ENCODE peak calls at places on chromosomes 13 and 19, in six cellular contexts. W is upper lobe of left lung, N is K562, K is GM12878, S is HepG2, Q is A549. A is an unnamed sample.

GRCh38 chr13:21966014-21966413 is 295.1 kb downstream of the FGF9 start:
- ATAC-seq in Q (no peak), W (no peak), N (no peak), K (no peak), S (no peak), A (no peak)

GRCh38 chr13:68390987-68391386 is 1160.9 kb upstream of the PCDH9 start:
- ATAC-seq in Q (no peak), S (no peak), N (no peak), K (no peak), W (no peak), A (no peak)

GRCh38 chr13:96200810-96201209 is 110.9 kb downstream of the HS6ST3 start:
- ATAC-seq in K (no peak), S (no peak), N (no peak), Q (no peak), W (no peak), A (no peak)

GRCh38 chr13:23867027-23867491 is 22.1 kb downstream of the MIPEP start:
- ATAC-seq in Q (peak), K (no peak), N (peak), W (peak), S (no peak), A (no peak)

GRCh38 chr13:21176982-21177284 is 475 bp downstream of the MRPL57 start:
- ATAC-seq in S (peak), K (peak), Q (peak), N (peak), W (peak), A (no peak)

GRCh38 chr19:15869109-15869555 is 28.7 kb downstream of the CYP4F2 start:
- ATAC-seq in W (peak), N (peak), S (peak), K (peak), Q (peak), A (peak)

GRCh38 chr13:41533266-41533665 is 75.9 kb downstream of the RGCC start:
- ATAC-seq in Q (no peak), S (peak), N (no peak), K (no peak), W (peak), A (peak)

GRCh38 chr13:25846227-25846984 is 205.4 kb downstream of the SHISA2 start:
- ATAC-seq in K (no peak), Q (no peak), N (no peak), W (no peak), S (no peak), A (peak)

GRCh38 chr13:71087006-71087405 is 780.0 kb downstream of the DACH1 start:
- ATAC-seq in W (no peak), S (no peak), Q (no peak), N (no peak), K (no peak), A (no peak)

GRCh38 chr19:54156490-54156889 is 3.0 kb downstream of the LENG1 start:
- ATAC-seq in N (no peak), Q (no peak), W (no peak), K (no peak), S (no peak), A (no peak)

GRCh38 chr19:43624933-43625332 is 5.5 kb upstream of the ZNF428 start:
- ATAC-seq in S (no peak), W (peak), N (peak), Q (no peak), K (peak), A (no peak)

GRCh38 chr13:24127116-24127631 is 33.3 kb upstream of the SPATA13 start:
- ATAC-seq in W (no peak), N (no peak), S (peak), Q (peak), K (peak), A (no peak)

GRCh38 chr19:821976-822773 is 420 bp upstream of the PLPPR3 start:
- ATAC-seq in W (no peak), Q (peak), N (peak), K (no peak), S (no peak), A (no peak)

GRCh38 chr19:35090795-35091214 is 24.8 kb upstream of the FXYD3 start:
- ATAC-seq in N (peak), K (no peak), Q (peak), S (peak), W (peak), A (no peak)

GRCh38 chr13:64938660-64939059 is 2291.5 kb downstream of the PCDH9 start:
- ATAC-seq in K (peak), Q (no peak), N (no peak), S (no peak), W (no peak), A (no peak)

GRCh38 chr13:85512421-85512820 is 286.8 kb downstream of the SLITRK6 start:
- ATAC-seq in W (no peak), S (no peak), N (no peak), K (no peak), Q (no peak), A (no peak)

GRCh38 chr13:27988520-27988919 is at the start of gene URAD:
- ATAC-seq in N (no peak), W (no peak), K (no peak), Q (no peak), S (no peak), A (no peak)

GRCh38 chr19:21910318-21910717 is 74.3 kb upstream of the ZNF43 start:
- ATAC-seq in W (no peak), K (no peak), Q (no peak), S (no peak), N (no peak), A (no peak)

GRCh38 chr19:5296457-5297271 is 43.9 kb downstream of the PTPRS start:
- ATAC-seq in N (no peak), S (no peak), Q (no peak), K (no peak), W (no peak), A (no peak)

GRCh38 chr19:5297272-5297669 is 43.3 kb downstream of the PTPRS start:
- ATAC-seq in Q (no peak), N (no peak), W (no peak), S (no peak), K (no peak), A (no peak)

GRCh38 chr19:5293607-5294089 is 47.0 kb downstream of the PTPRS start:
- ATAC-seq in Q (no peak), S (no peak), W (peak), N (no peak), K (peak), A (peak)

GRCh38 chr19:5294403-5295160 is 46.0 kb downstream of the PTPRS start:
- ATAC-seq in S (no peak), Q (no peak), K (no peak), N (no peak), W (no peak), A (no peak)

DNA sequence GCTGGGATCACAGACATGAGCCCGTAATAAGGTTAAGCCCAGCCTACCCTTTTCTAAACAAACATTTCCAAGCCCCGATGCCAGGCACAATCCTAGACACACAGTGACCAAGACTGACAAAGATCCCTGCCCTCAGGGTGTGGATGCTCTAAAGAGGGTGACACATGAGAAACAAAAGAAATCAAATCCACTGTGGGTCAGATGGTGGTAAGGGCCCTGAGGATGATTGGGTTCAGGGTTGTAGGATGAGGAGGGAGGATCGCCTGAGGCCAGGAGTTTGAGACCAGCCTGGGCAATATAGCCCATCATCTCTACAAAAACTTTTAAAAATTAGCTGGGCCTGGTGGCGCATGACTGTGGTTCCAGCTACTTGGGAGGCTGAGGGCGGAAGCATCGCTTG is 44.6 kb downstream of the PTPRS start:
- ATAC-seq in Q (no peak), S (no peak), K (no peak), W (no peak), N (no peak), A (no peak)
- H3K27ac ChIP-seq in Q (no peak), S (no peak), K (no peak), W (no peak), N (no peak), A (no peak)

GRCh38 chr19:45794627-45795026 is 2.0 kb upstream of the DMWD start:
- ATAC-seq in W (no peak), K (no peak), S (no peak), N (no peak), Q (no peak), A (no peak)

GRCh38 chr19:45790942-45791341 is 1.7 kb downstream of the DMWD start:
- ATAC-seq in N (no peak), W (no peak), K (peak), S (no peak), Q (no peak), A (no peak)

GRCh38 chr19:45791744-45792481 is 732 bp downstream of the DMWD start:
- ATAC-seq in K (peak), S (no peak), Q (no peak), N (no peak), W (no peak), A (no peak)

GRCh38 chr19:45793178-45793564 is 526 bp upstream of the DMWD start:
- ATAC-seq in W (no peak), Q (no peak), N (no peak), S (no peak), K (peak), A (no peak)

GRCh38 chr19:45792482-45793177 is at the start of gene DMWD:
- ATAC-seq in W (peak), Q (peak), K (peak), S (peak), N (peak), A (peak)
- TF ChIP-seq EP300 in W (peak), Q (no peak), K (no peak), S (no peak), N (no peak), A (no peak)

GRCh38 chr19:3699741-3700241 is 477 bp downstream of the PIP5K1C start:
- ATAC-seq in S (peak), K (no peak), N (peak), Q (peak), W (peak), A (peak)
- H3K27ac ChIP-seq in S (peak), K (peak), N (peak), Q (peak), W (peak), A (peak)

GRCh38 chr13:77896536-77896935 is 22.1 kb downstream of the EDNRB start:
- ATAC-seq in W (peak), S (no peak), Q (no peak), N (no peak), K (no peak), A (peak)
- TF ChIP-seq EP300 in W (peak), S (no peak), Q (no peak), N (no peak), K (no peak), A (no peak)

GRCh38 chr19:47512948-47513319 is 1.9 kb downstream of the NAPA start:
- ATAC-seq in N (no peak), K (no peak), W (no peak), S (peak), Q (no peak), A (no peak)

GRCh38 chr19:47514869-47515588 is at the start of gene NAPA:
- ATAC-seq in S (peak), W (peak), K (peak), N (peak), Q (peak), A (peak)

GRCh38 chr19:47512183-47512947 is 2.5 kb downstream of the NAPA start:
- ATAC-seq in K (no peak), S (peak), N (no peak), W (no peak), Q (no peak), A (no peak)

GRCh38 chr19:47511681-47512080 is 3.2 kb downstream of the NAPA start:
- ATAC-seq in Q (no peak), W (no peak), K (no peak), S (no peak), N (no peak), A (no peak)

GRCh38 chr19:47514151-47514868 is 553 bp downstream of the NAPA start:
- ATAC-seq in W (no peak), Q (peak), K (peak), N (peak), S (peak), A (no peak)
- H3K27ac ChIP-seq in W (peak), Q (peak), K (peak), N (peak), S (peak), A (peak)

DNA sequence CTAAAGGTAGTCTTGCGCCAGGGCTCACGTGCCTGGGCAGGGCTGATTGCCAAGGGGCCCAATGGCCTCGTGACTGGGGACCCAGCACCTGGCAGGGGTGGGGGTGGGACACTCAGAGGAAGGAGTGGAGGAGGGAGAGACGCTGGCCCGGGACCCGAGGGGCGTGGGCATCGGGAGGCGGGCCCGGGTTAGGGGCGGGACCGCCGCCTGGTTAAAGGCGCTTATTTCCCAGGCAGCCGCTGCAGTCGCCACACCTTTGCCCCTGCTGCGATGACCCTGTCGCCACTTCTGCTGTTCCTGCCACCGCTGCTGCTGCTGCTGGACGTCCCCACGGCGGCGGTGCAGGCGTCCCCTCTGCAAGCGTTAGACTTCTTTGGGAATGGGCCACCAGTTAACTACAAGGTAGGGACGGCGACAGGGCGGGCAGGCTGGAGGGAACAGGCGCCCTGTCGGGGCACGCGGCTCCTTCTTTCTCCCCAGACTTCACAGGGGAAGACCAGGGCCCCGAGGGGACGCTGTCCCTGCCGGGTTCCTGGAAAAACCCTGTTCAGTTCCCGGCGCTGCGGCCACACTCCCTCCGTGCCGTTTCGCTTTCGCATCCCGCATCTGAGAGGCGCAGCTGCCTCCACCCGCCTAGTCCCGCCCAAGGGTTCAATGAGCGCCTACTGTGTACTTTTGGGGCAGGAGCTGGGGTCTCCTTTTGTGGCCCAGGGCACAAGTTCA is at the start of gene IFI30:
- ATAC-seq in S (peak), K (peak), Q (peak), W (peak), N (peak), A (peak)
- TF ChIP-seq EP300 in S (no peak), K (no peak), Q (no peak), W (peak), N (peak), A (no peak)

GRCh38 chr19:42312370-42312769 is 739 bp upstream of the TMEM145 start:
- ATAC-seq in S (no peak), Q (no peak), N (no peak), W (no peak), K (no peak), A (no peak)

GRCh38 chr19:42313096-42313839 is at the start of gene TMEM145:
- ATAC-seq in W (peak), Q (peak), S (peak), N (peak), K (peak), A (peak)

GRCh38 chr19:42313840-42314755 is 989 bp downstream of the TMEM145 start:
- ATAC-seq in S (no peak), N (no peak), K (no peak), Q (peak), W (no peak), A (no peak)

GRCh38 chr19:42309686-42310085 is 3.4 kb upstream of the TMEM145 start:
- ATAC-seq in Q (no peak), K (no peak), N (no peak), W (no peak), S (no peak), A (no peak)

GRCh38 chr19:42311612-42312160 is 1.4 kb upstream of the TMEM145 start:
- ATAC-seq in N (peak), Q (no peak), S (peak), K (peak), W (no peak), A (no peak)
- H3K27ac ChIP-seq in N (no peak), Q (no peak), S (no peak), K (no peak), W (no peak), A (no peak)

A was measured in gastroesophageal sphincter.